ENCODE peak calls at places on chromosomes 3 and 15, in seven cellular contexts. A is H9; O is astrocyte; S is CD8-positive, alpha-beta memory T cell; M is GM23338; V is upper lobe of right lung; F is foreskin keratinocyte. X is an unnamed sample.

GRCh38 chr3:76024640-76025039 is 239.3 kb upstream of the ZNF717 start:
- DNase-seq in S (no peak), F (no peak), V (no peak), M (peak; percentile 70), A (no peak), O (peak; percentile 16), X (peak; percentile 19)

GRCh38 chr3:183824761-183825379 is 507 bp downstream of the MAP6D1 start:
- DNase-seq in M (peak; percentile 59), A (peak; percentile 49), O (no peak), F (no peak), V (no peak), S (no peak), X (peak; percentile 20)

GRCh38 chr3:15557511-15557946 is 36.0 kb upstream of the COLQ start:
- DNase-seq in V (no peak), S (peak; percentile 27), M (peak; percentile 82), F (peak; percentile 59), O (peak; percentile 64), A (peak; percentile 50), X (peak; percentile 43)

GRCh38 chr15:84634228-84634837 is 19.8 kb downstream of the WDR73 start:
- DNase-seq in F (no peak), M (no peak), S (no peak), A (no peak), V (no peak), O (no peak), X (no peak)

GRCh38 chr15:33142708-33143107 is 51.8 kb downstream of the FMN1 start:
- DNase-seq in V (no peak), S (no peak), A (no peak), F (no peak), O (no peak), M (no peak), X (no peak)

GRCh38 chr15:63987979-63988378 is 58.3 kb downstream of the DAPK2 start:
- DNase-seq in M (no peak), F (no peak), O (no peak), A (no peak), V (no peak), S (no peak), X (no peak)

GRCh38 chr15:90646662-90647305 is 70.4 kb upstream of the BLM start:
- DNase-seq in F (no peak), O (no peak), V (no peak), M (no peak), A (no peak), S (no peak), X (no peak)

GRCh38 chr15:44315773-44316465 is 27.4 kb downstream of the GOLM2 start:
- DNase-seq in F (no peak), M (no peak), A (no peak), S (no peak), V (no peak), O (no peak), X (no peak)

GRCh38 chr3:132726341-132726823 is 4.2 kb upstream of the NPHP3 start:
- DNase-seq in F (no peak), A (no peak), S (no peak), O (no peak), V (no peak), M (peak; percentile 59), X (peak; percentile 16)

GRCh38 chr3:10520118-10520517 is 14.7 kb upstream of the ATP2B2 start:
- DNase-seq in O (no peak), M (no peak), F (no peak), S (no peak), V (peak; percentile 5), A (no peak), X (no peak)

GRCh38 chr3:37671000-37671483 is 190.6 kb upstream of the CTDSPL start:
- DNase-seq in V (no peak), M (no peak), F (no peak), S (no peak), O (no peak), A (no peak), X (no peak)

GRCh38 chr3:141450727-141451378 is 36.0 kb upstream of the RASA2 start:
- DNase-seq in M (no peak), F (no peak), O (no peak), S (no peak), V (no peak), A (no peak), X (no peak)

GRCh38 chr15:38267416-38268022 is 14.9 kb downstream of the SPRED1 start:
- DNase-seq in A (no peak), O (peak; percentile 56), S (no peak), F (no peak), M (no peak), V (no peak), X (no peak)

GRCh38 chr3:141268791-141269190 is 37.2 kb downstream of the PXYLP1 start:
- DNase-seq in A (no peak), F (no peak), O (no peak), S (no peak), V (peak; percentile 38), M (no peak), X (no peak)

GRCh38 chr15:86079491-86080266 is at the start of gene AGBL1:
- DNase-seq in A (peak; percentile 76), M (peak; percentile 53), V (peak; percentile 84), S (no peak), F (no peak), O (no peak), X (no peak)

GRCh38 chr3:52121459-52121795 is 32.8 kb downstream of the POC1A start:
- DNase-seq in F (no peak), A (no peak), M (no peak), O (no peak), S (no peak), V (no peak), X (no peak)

GRCh38 chr3:9280477-9281219 is 31.2 kb upstream of the SRGAP3 start:
- DNase-seq in O (peak; percentile 67), A (no peak), V (no peak), F (no peak), M (peak; percentile 54), S (no peak), X (no peak)

GRCh38 chr3:133489466-133490085 is 83.9 kb upstream of the CDV3 start:
- DNase-seq in S (no peak), A (peak; percentile 66), O (peak; percentile 42), V (no peak), M (peak; percentile 64), F (no peak), X (no peak)

GRCh38 chr3:161423911-161424522 is 52.7 kb upstream of the SPTSSB start:
- DNase-seq in O (no peak), S (no peak), V (no peak), F (no peak), A (no peak), M (peak; percentile 65), X (peak; percentile 53)

GRCh38 chr15:65077981-65078352 is 1.4 kb downstream of the KBTBD13 start:
- DNase-seq in F (no peak), M (peak; percentile 94), V (peak; percentile 86), A (peak; percentile 94), S (peak; percentile 25), O (no peak), X (no peak)
- H3K27ac ChIP-seq in F (no peak overlapping the region), M (no peak overlapping the region), V (no peak overlapping the region), A (no peak overlapping the region), S (no peak overlapping the region), O (no peak overlapping the region), X (no peak overlapping the region)

DNA sequence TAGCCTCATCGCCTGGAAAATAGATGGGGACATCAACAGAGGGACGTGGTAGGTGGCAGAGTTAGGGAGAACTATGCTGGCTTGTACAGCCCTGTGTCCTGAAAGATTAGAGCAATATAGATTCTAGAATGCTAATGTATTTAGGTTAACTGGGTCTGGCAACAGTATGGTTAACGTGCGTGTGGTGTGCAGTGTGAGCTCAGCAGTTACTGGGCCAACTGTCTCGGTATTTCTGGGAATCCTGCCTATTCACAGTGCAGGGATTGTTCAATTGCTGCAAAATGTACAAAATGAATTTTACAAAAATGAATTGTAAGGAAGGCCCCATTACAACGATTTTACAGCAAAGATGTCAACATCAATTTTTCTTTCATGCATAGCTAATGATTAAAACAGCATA is 20.6 kb downstream of the MEIS2 start:
- DNase-seq in O (peak; percentile 84), S (no peak), F (no peak), A (no peak), V (no peak), M (no peak), X (no peak)
- H3K27ac ChIP-seq in O (peak overlapping the region; percentile 18), S (no peak overlapping the region), F (no peak overlapping the region), A (no peak overlapping the region), V (no peak overlapping the region), M (no peak overlapping the region), X (no peak overlapping the region)

GRCh38 chr3:44960387-44961026 is 15.5 kb downstream of the ZDHHC3 start:
- DNase-seq in M (no peak), S (no peak), V (no peak), F (no peak), O (no peak), A (no peak), X (no peak)

GRCh38 chr3:44965165-44965564 is 10.8 kb downstream of the ZDHHC3 start:
- DNase-seq in V (no peak), O (no peak), M (no peak), S (no peak), F (no peak), A (no peak), X (no peak)

GRCh38 chr3:44961888-44962287 is 14.1 kb downstream of the ZDHHC3 start:
- DNase-seq in M (no peak), O (no peak), V (no peak), S (no peak), A (no peak), F (no peak), X (no peak)

GRCh38 chr3:44963571-44964325 is 12.2 kb downstream of the ZDHHC3 start:
- DNase-seq in S (no peak), V (no peak), F (no peak), A (no peak), O (no peak), M (no peak), X (no peak)

DNA sequence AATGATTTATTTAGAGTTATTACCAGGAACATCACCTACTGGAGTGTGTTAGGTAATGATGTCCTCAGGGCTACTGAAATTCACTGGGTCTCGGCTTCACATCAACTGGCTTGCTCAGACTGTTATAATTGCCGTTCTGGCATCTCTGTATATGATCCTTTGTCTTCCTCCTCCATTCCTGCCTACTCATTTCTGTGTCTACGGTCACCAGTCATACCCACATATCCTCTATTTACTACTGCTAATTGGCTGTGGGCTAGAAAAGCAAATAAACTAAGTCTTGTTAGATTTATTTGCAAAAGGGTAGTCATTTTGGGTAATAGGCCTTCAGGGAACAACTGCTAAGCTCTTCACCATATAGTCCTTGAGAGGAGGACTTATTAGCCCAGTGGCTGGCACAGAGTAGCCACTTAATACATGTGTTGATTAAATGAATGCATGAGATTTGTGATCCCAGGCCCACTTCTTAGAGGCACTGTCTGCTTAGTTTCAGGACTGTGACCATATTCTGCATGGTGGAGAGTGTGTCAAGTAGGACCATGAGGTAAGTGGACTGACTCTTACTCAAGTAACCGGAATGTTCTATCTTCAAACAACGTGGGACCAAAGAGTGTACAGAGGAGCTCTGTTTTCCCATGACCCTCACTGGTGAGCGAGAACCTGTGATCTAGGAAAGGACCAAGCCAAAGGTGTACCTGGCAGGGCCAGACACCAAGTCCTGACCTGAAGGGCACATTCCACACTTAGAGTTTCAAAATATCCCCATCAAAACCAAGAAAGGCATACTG is 13.2 kb downstream of the ZDHHC3 start:
- DNase-seq in F (no peak), M (no peak), O (no peak), A (no peak), S (no peak), V (no peak), X (no peak)
- H3K27ac ChIP-seq in F (peak overlapping the region; percentile 21), M (no peak overlapping the region), O (no peak overlapping the region), A (no peak overlapping the region), S (no peak overlapping the region), V (no peak overlapping the region), X (no peak overlapping the region)

DNA sequence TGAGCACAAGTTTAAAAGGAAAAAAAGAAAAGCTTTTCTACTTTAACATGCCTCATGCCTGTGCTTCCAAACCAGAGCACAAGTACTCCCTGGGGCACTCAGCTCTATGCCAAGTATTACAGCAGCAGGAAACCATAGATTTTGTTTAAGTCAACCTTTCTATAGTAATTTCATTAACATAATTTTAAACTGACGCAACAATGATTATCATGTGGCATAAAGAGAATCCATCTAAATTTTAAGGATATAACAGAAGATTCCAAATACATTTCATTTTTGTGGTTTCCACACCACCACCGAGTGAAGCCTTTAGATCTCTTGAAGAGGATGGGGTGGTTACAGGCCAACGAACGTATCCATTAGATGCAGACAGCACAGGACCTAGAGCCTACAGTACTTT is 112.1 kb downstream of the TNIK start:
- DNase-seq in O (peak; percentile 64), F (no peak), A (no peak), M (no peak), V (no peak), S (no peak), X (no peak)
- H3K27ac ChIP-seq in O (no peak overlapping the region), F (peak overlapping the region; percentile 4), A (no peak overlapping the region), M (no peak overlapping the region), V (no peak overlapping the region), S (no peak overlapping the region), X (no peak overlapping the region)